ENCODE peak calls at places on chromosomes 5 and 9, in four cellular contexts. One of them, this sample, is unnamed.

GRCh38 chr5:77645158-77645994 is 6.9 kb upstream of the OTP start:
- DNase-seq in HepG2: peak
- DNase-seq in GM12878: no peak
- DNase-seq in K562: peak
- DNase-seq in this sample: no peak

GRCh38 chr9:15104826-15105420 is 194.7 kb upstream of the FREM1 start:
- DNase-seq in GM12878: no peak
- DNase-seq in K562: peak
- DNase-seq in HepG2: peak
- DNase-seq in this sample: peak

GRCh38 chr9:125746017-125746773 is 978 bp upstream of the PBX3 start:
- DNase-seq in K562: peak
- DNase-seq in HepG2: peak
- DNase-seq in GM12878: peak
- DNase-seq in this sample: peak

GRCh38 chr5:170625221-170626165 is 121.7 kb downstream of the KCNIP1 start:
- DNase-seq in GM12878: no peak
- DNase-seq in K562: no peak
- DNase-seq in HepG2: no peak
- DNase-seq in this sample: no peak

GRCh38 chr5:65364907-65365306 is 116.8 kb downstream of the ADAMTS6 start:
- DNase-seq in HepG2: peak
- DNase-seq in K562: no peak
- DNase-seq in GM12878: no peak
- DNase-seq in this sample: no peak

GRCh38 chr5:6396043-6396442 is 17.7 kb upstream of the MED10 start:
- DNase-seq in K562: no peak
- DNase-seq in HepG2: no peak
- DNase-seq in GM12878: no peak
- DNase-seq in this sample: no peak

GRCh38 chr5:43616535-43616934 is 13.6 kb downstream of the NNT start:
- DNase-seq in HepG2: no peak
- DNase-seq in GM12878: no peak
- DNase-seq in K562: no peak
- DNase-seq in this sample: no peak

GRCh38 chr5:142014911-142015584 is 2.2 kb upstream of the GNPDA1 start:
- DNase-seq in HepG2: peak
- DNase-seq in GM12878: no peak
- DNase-seq in K562: peak
- DNase-seq in this sample: no peak

GRCh38 chr5:56481147-56481997 is 248.2 kb upstream of the ANKRD55 start:
- DNase-seq in HepG2: peak
- DNase-seq in GM12878: peak
- DNase-seq in K562: no peak
- DNase-seq in this sample: no peak

GRCh38 chr9:87099383-87099782 is 152.1 kb upstream of the GAS1 start:
- DNase-seq in HepG2: no peak
- DNase-seq in GM12878: no peak
- DNase-seq in K562: no peak
- DNase-seq in this sample: no peak

GRCh38 chr5:60738461-60738860 is 38.5 kb upstream of the DEPDC1B start:
- DNase-seq in GM12878: peak
- DNase-seq in K562: no peak
- DNase-seq in HepG2: no peak
- DNase-seq in this sample: no peak

GRCh38 chr9:84677080-84677479 is 7.6 kb downstream of the NTRK2 start:
- DNase-seq in HepG2: no peak
- DNase-seq in K562: no peak
- DNase-seq in GM12878: no peak
- DNase-seq in this sample: no peak

GRCh38 chr5:143134900-143135299 is 268.6 kb downstream of the NR3C1 start:
- DNase-seq in GM12878: no peak
- DNase-seq in K562: no peak
- DNase-seq in HepG2: no peak
- DNase-seq in this sample: no peak

GRCh38 chr5:113052041-113052795 is 75.6 kb downstream of the DCP2 start:
- DNase-seq in GM12878: no peak
- DNase-seq in K562: no peak
- DNase-seq in HepG2: no peak
- DNase-seq in this sample: no peak

GRCh38 chr5:113053614-113054013 is 77.0 kb downstream of the DCP2 start:
- DNase-seq in HepG2: no peak
- DNase-seq in K562: peak
- DNase-seq in GM12878: no peak
- DNase-seq in this sample: no peak

GRCh38 chr5:113047733-113048652 is 71.4 kb downstream of the DCP2 start:
- DNase-seq in GM12878: peak
- DNase-seq in HepG2: no peak
- DNase-seq in K562: no peak
- DNase-seq in this sample: no peak

GRCh38 chr5:113048931-113049330 is 72.3 kb downstream of the DCP2 start:
- DNase-seq in K562: no peak
- DNase-seq in GM12878: no peak
- DNase-seq in HepG2: no peak
- DNase-seq in this sample: no peak

DNA sequence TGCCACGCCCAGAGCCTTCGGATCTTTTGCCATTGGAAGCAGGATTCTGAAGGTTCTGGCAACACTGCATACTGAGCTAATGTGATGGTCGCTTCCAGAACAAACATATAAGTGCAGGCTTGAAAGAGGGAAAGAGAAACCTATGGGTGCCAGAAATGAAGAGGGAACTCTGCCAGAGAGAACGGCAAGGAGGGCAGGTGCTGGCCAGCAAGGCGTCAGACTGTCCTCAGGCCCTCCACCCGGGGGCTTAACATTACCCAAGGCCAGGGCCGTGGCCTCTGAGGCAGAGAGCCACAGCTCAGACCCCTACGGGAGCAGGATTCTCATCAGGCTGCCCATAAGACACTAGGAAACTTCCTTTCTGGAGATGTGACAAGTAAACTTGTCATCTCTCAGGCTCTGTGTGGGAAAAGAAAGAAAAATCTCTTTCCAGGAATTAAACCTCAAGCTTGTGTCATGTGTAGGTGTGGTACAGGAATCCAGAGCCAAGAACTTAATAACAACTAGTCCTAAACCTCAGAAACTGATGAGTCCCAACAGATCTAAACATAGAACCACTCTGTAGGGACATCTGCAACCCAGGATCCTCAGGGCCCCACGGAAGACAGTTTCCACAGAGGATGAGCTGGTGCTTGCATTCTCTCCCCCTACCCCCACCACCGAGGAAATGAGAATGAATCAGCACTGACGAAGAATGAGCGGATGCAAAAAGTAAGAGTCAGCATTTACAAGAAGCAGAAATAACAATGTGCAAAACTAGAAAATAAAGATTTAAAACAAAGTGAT is 74.2 kb downstream of the DCP2 start:
- DNase-seq in HepG2: no peak
- DNase-seq in K562: peak
- DNase-seq in GM12878: no peak
- DNase-seq in this sample: no peak
- TF ChIP-seq HDAC6 in HepG2: no peak
- TF ChIP-seq HDAC6 in K562: no peak
- TF ChIP-seq HDAC6 in GM12878: no peak
- TF ChIP-seq HDAC6 in this sample: no peak

GRCh38 chr9:128610889-128611288 is 45.8 kb downstream of the DYNC2I2 start:
- DNase-seq in HepG2: no peak
- DNase-seq in K562: no peak
- DNase-seq in GM12878: no peak
- DNase-seq in this sample: no peak
- TF ChIP-seq HDAC6 in HepG2: no peak
- TF ChIP-seq HDAC6 in K562: no peak
- TF ChIP-seq HDAC6 in GM12878: no peak
- TF ChIP-seq HDAC6 in this sample: no peak

DNA sequence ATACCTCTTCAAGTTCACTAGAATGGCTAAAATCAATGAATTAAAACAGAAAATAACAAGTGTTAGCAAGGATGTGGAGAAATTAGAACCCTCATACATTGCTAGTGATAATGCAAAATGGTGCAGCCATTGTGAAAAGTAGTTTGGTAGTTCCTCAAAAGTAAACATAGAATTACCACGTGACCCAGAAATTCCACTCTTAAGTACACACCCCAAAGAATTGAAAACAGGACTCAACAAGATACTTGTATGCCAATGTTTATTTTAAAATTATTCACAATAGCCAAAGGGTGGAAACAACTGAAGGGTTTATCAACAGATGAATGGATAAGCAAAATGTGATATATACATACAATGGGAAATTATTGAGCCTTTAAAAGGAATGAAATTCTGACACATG is 70.3 kb downstream of the BARX1 start:
- DNase-seq in GM12878: no peak
- DNase-seq in K562: no peak
- DNase-seq in HepG2: no peak
- DNase-seq in this sample: no peak
- TF ChIP-seq HDAC6 in GM12878: no peak
- TF ChIP-seq HDAC6 in K562: no peak
- TF ChIP-seq HDAC6 in HepG2: no peak
- TF ChIP-seq HDAC6 in this sample: no peak

GRCh38 chr5:115455241-115455640 is 89.3 kb downstream of the FEM1C start:
- DNase-seq in K562: no peak
- DNase-seq in GM12878: no peak
- DNase-seq in HepG2: no peak
- DNase-seq in this sample: no peak
- TF ChIP-seq HDAC6 in K562: no peak
- TF ChIP-seq HDAC6 in GM12878: no peak
- TF ChIP-seq HDAC6 in HepG2: no peak
- TF ChIP-seq HDAC6 in this sample: no peak

GRCh38 chr5:96280946-96281393 is 152.1 kb downstream of the PCSK1 start:
- DNase-seq in HepG2: no peak
- DNase-seq in K562: no peak
- DNase-seq in GM12878: no peak
- DNase-seq in this sample: no peak
- TF ChIP-seq HDAC6 in HepG2: no peak
- TF ChIP-seq HDAC6 in K562: no peak
- TF ChIP-seq HDAC6 in GM12878: no peak
- TF ChIP-seq HDAC6 in this sample: no peak

GRCh38 chr9:4666042-4666699 is at the start of gene SPATA6L:
- DNase-seq in GM12878: no peak
- DNase-seq in HepG2: peak
- DNase-seq in K562: no peak
- DNase-seq in this sample: no peak

GRCh38 chr9:4665357-4665756 is 923 bp downstream of the SPATA6L start:
- DNase-seq in HepG2: no peak
- DNase-seq in GM12878: no peak
- DNase-seq in K562: no peak
- DNase-seq in this sample: no peak

GRCh38 chr9:4669890-4670289 is 3.6 kb upstream of the SPATA6L start:
- DNase-seq in K562: no peak
- DNase-seq in HepG2: no peak
- DNase-seq in GM12878: no peak
- DNase-seq in this sample: no peak

GRCh38 chr9:4668604-4669003 is 2.3 kb upstream of the SPATA6L start:
- DNase-seq in K562: no peak
- DNase-seq in HepG2: no peak
- DNase-seq in GM12878: no peak
- DNase-seq in this sample: no peak

GRCh38 chr9:4667681-4668080 is 1.4 kb upstream of the SPATA6L start:
- DNase-seq in GM12878: no peak
- DNase-seq in K562: no peak
- DNase-seq in HepG2: no peak
- DNase-seq in this sample: no peak
- TF ChIP-seq HDAC6 in GM12878: no peak
- TF ChIP-seq HDAC6 in K562: no peak
- TF ChIP-seq HDAC6 in HepG2: no peak
- TF ChIP-seq HDAC6 in this sample: no peak

This sample was measured in H1.